ENCODE peak calls at places on chromosomes 11 and 22, in five cellular contexts. One of them, this sample, is unnamed.

GRCh38 chr11:68312780-68313573 is 586 bp downstream of the LRP5 start:
- DNase-seq in hepatocyte: peak
- DNase-seq in OCI-LY7: no peak
- DNase-seq in PC-3: peak
- DNase-seq in neural progenitor cell: peak
- DNase-seq in this sample: peak

GRCh38 chr22:29524440-29525191 is 28.9 kb downstream of the THOC5 start:
- DNase-seq in OCI-LY7: peak
- DNase-seq in neural progenitor cell: peak
- DNase-seq in hepatocyte: peak
- DNase-seq in PC-3: peak
- DNase-seq in this sample: peak

GRCh38 chr11:79287952-79288351 is 152.9 kb downstream of the TENM4 start:
- DNase-seq in neural progenitor cell: no peak
- DNase-seq in hepatocyte: no peak
- DNase-seq in OCI-LY7: no peak
- DNase-seq in PC-3: no peak
- DNase-seq in this sample: no peak

GRCh38 chr11:105767945-105768344 is 158.1 kb downstream of the GRIA4 start:
- DNase-seq in neural progenitor cell: no peak
- DNase-seq in OCI-LY7: no peak
- DNase-seq in PC-3: no peak
- DNase-seq in hepatocyte: no peak
- DNase-seq in this sample: no peak

GRCh38 chr11:88300888-88301477 is 36.6 kb downstream of the CTSC start:
- DNase-seq in hepatocyte: no peak
- DNase-seq in OCI-LY7: no peak
- DNase-seq in neural progenitor cell: peak
- DNase-seq in PC-3: no peak
- DNase-seq in this sample: no peak

GRCh38 chr11:83284501-83285051 is 1.6 kb downstream of the CCDC90B start:
- DNase-seq in PC-3: no peak
- DNase-seq in hepatocyte: no peak
- DNase-seq in OCI-LY7: no peak
- DNase-seq in neural progenitor cell: no peak
- DNase-seq in this sample: no peak

GRCh38 chr22:40764743-40765441 is 54.3 kb downstream of the SLC25A17 start:
- DNase-seq in hepatocyte: no peak
- DNase-seq in neural progenitor cell: no peak
- DNase-seq in OCI-LY7: peak
- DNase-seq in PC-3: no peak
- DNase-seq in this sample: no peak

GRCh38 chr22:31945971-31946680 is 1.8 kb downstream of the YWHAH start:
- DNase-seq in hepatocyte: peak
- DNase-seq in OCI-LY7: peak
- DNase-seq in neural progenitor cell: peak
- DNase-seq in PC-3: no peak
- DNase-seq in this sample: no peak

GRCh38 chr22:32103648-32104326 is 55.3 kb downstream of the C22orf42 start:
- DNase-seq in PC-3: peak
- DNase-seq in OCI-LY7: peak
- DNase-seq in neural progenitor cell: no peak
- DNase-seq in hepatocyte: no peak
- DNase-seq in this sample: no peak

GRCh38 chr11:127034973-127035372 is 34.4 kb upstream of the KIRREL3 start:
- DNase-seq in hepatocyte: no peak
- DNase-seq in OCI-LY7: no peak
- DNase-seq in neural progenitor cell: no peak
- DNase-seq in PC-3: no peak
- DNase-seq in this sample: no peak

GRCh38 chr11:124669193-124669592 is 4.3 kb downstream of the SIAE start:
- DNase-seq in OCI-LY7: peak
- DNase-seq in PC-3: peak
- DNase-seq in hepatocyte: peak
- DNase-seq in neural progenitor cell: peak
- DNase-seq in this sample: peak

GRCh38 chr11:720642-721346 is 14.8 kb downstream of the EPS8L2 start:
- DNase-seq in OCI-LY7: peak
- DNase-seq in hepatocyte: peak
- DNase-seq in neural progenitor cell: peak
- DNase-seq in PC-3: peak
- DNase-seq in this sample: no peak

GRCh38 chr11:45155058-45155551 is 8.7 kb downstream of the PRDM11 start:
- DNase-seq in PC-3: no peak
- DNase-seq in hepatocyte: no peak
- DNase-seq in OCI-LY7: no peak
- DNase-seq in neural progenitor cell: no peak
- DNase-seq in this sample: no peak

GRCh38 chr22:19553201-19553600 is 29.0 kb upstream of the CLDN5 start:
- DNase-seq in PC-3: no peak
- DNase-seq in hepatocyte: no peak
- DNase-seq in neural progenitor cell: no peak
- DNase-seq in OCI-LY7: no peak
- DNase-seq in this sample: no peak

GRCh38 chr11:73404048-73404447 is 27.8 kb downstream of the RELT start:
- DNase-seq in OCI-LY7: no peak
- DNase-seq in hepatocyte: peak
- DNase-seq in PC-3: peak
- DNase-seq in neural progenitor cell: peak
- DNase-seq in this sample: no peak

GRCh38 chr11:118998388-118998717 is 415 bp downstream of the CENATAC start:
- DNase-seq in PC-3: peak
- DNase-seq in hepatocyte: no peak
- DNase-seq in OCI-LY7: no peak
- DNase-seq in neural progenitor cell: no peak
- DNase-seq in this sample: no peak

GRCh38 chr22:26922804-26923203 is 265.4 kb downstream of the MIAT start:
- DNase-seq in hepatocyte: peak
- DNase-seq in neural progenitor cell: peak
- DNase-seq in PC-3: no peak
- DNase-seq in OCI-LY7: peak
- DNase-seq in this sample: no peak

GRCh38 chr11:113339909-113340569 is 25.7 kb downstream of the TTC12 start:
- DNase-seq in PC-3: no peak
- DNase-seq in OCI-LY7: no peak
- DNase-seq in hepatocyte: no peak
- DNase-seq in neural progenitor cell: no peak
- DNase-seq in this sample: no peak

GRCh38 chr22:32339190-32340012 is 18.3 kb upstream of the RFPL3 start:
- DNase-seq in PC-3: no peak
- DNase-seq in neural progenitor cell: no peak
- DNase-seq in hepatocyte: no peak
- DNase-seq in OCI-LY7: no peak
- DNase-seq in this sample: no peak

GRCh38 chr22:32587449-32587848 is 112.8 kb downstream of the FBXO7 start:
- DNase-seq in PC-3: peak
- DNase-seq in hepatocyte: peak
- DNase-seq in OCI-LY7: no peak
- DNase-seq in neural progenitor cell: no peak
- DNase-seq in this sample: no peak

GRCh38 chr11:96293583-96293982 is 49.4 kb downstream of the MAML2 start:
- DNase-seq in neural progenitor cell: no peak
- DNase-seq in PC-3: no peak
- DNase-seq in OCI-LY7: no peak
- DNase-seq in hepatocyte: no peak
- DNase-seq in this sample: no peak

GRCh38 chr11:80632691-80633090 is 1191.9 kb upstream of the TENM4 start:
- DNase-seq in PC-3: no peak
- DNase-seq in OCI-LY7: no peak
- DNase-seq in hepatocyte: peak
- DNase-seq in neural progenitor cell: no peak
- DNase-seq in this sample: no peak

GRCh38 chr11:1528710-1529109 is 42.1 kb upstream of the MOB2 start:
- DNase-seq in hepatocyte: no peak
- DNase-seq in neural progenitor cell: no peak
- DNase-seq in OCI-LY7: no peak
- DNase-seq in PC-3: no peak
- DNase-seq in this sample: no peak

GRCh38 chr11:22192289-22192641 is 620 bp upstream of the ANO5 start:
- DNase-seq in OCI-LY7: no peak
- DNase-seq in hepatocyte: peak
- DNase-seq in PC-3: no peak
- DNase-seq in neural progenitor cell: peak
- DNase-seq in this sample: peak

GRCh38 chr11:4699697-4700435 is 2.2 kb upstream of the OR51E2 start:
- DNase-seq in PC-3: no peak
- DNase-seq in neural progenitor cell: no peak
- DNase-seq in OCI-LY7: no peak
- DNase-seq in hepatocyte: no peak
- DNase-seq in this sample: peak

GRCh38 chr11:65189191-65189590 is 7.5 kb downstream of the CAPN1 start:
- DNase-seq in PC-3: no peak
- DNase-seq in neural progenitor cell: no peak
- DNase-seq in OCI-LY7: no peak
- DNase-seq in hepatocyte: no peak
- DNase-seq in this sample: no peak

GRCh38 chr11:111302298-111302697 is 4.0 kb downstream of the POU2AF3 start:
- DNase-seq in hepatocyte: no peak
- DNase-seq in neural progenitor cell: no peak
- DNase-seq in PC-3: no peak
- DNase-seq in OCI-LY7: peak
- DNase-seq in this sample: no peak

GRCh38 chr11:113341388-113342165 is 27.2 kb downstream of the TTC12 start:
- DNase-seq in OCI-LY7: no peak
- DNase-seq in neural progenitor cell: no peak
- DNase-seq in PC-3: no peak
- DNase-seq in hepatocyte: no peak
- DNase-seq in this sample: no peak

GRCh38 chr22:21734540-21735197 is 925 bp downstream of the YPEL1 start:
- DNase-seq in hepatocyte: no peak
- DNase-seq in PC-3: no peak
- DNase-seq in OCI-LY7: peak
- DNase-seq in neural progenitor cell: peak
- DNase-seq in this sample: peak

GRCh38 chr22:23140385-23140784 is 1.4 kb downstream of the RSPH14 start:
- DNase-seq in OCI-LY7: no peak
- DNase-seq in PC-3: no peak
- DNase-seq in hepatocyte: no peak
- DNase-seq in neural progenitor cell: no peak
- DNase-seq in this sample: peak

GRCh38 chr22:23144926-23145906 is at the start of gene RAB36:
- DNase-seq in PC-3: peak
- DNase-seq in OCI-LY7: peak
- DNase-seq in neural progenitor cell: peak
- DNase-seq in hepatocyte: peak
- DNase-seq in this sample: peak

GRCh38 chr22:23142546-23143105 is 836 bp upstream of the RSPH14 start:
- DNase-seq in neural progenitor cell: no peak
- DNase-seq in hepatocyte: no peak
- DNase-seq in OCI-LY7: no peak
- DNase-seq in PC-3: no peak
- DNase-seq in this sample: no peak

GRCh38 chr22:23144432-23144831 is 845 bp upstream of the RAB36 start:
- DNase-seq in PC-3: no peak
- DNase-seq in neural progenitor cell: no peak
- DNase-seq in hepatocyte: no peak
- DNase-seq in OCI-LY7: no peak
- DNase-seq in this sample: no peak

DNA sequence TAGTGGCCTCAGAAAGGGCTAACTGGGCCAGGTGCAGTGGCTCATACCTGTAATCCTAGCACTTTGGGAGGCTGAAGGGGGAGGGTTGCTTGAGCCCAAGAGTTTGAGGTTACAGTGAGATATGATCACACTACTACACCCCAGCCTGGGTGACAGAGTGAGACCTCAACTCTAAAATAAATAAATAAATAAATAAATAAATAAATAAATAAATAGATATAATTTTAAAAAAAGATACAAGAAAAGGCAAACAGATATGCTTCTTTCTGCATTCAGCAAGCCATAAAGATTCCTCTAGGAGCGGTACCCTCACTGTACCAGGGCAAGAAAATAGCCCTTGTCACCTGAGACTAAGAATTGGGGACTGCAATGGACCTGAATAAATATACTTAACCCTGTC is 1.3 kb upstream of the RSPH14 start:
- DNase-seq in hepatocyte: no peak
- DNase-seq in neural progenitor cell: no peak
- DNase-seq in OCI-LY7: no peak
- DNase-seq in PC-3: no peak
- DNase-seq in this sample: no peak
- H2AFZ ChIP-seq in hepatocyte: no peak
- H2AFZ ChIP-seq in neural progenitor cell: no peak
- H2AFZ ChIP-seq in OCI-LY7: no peak
- H2AFZ ChIP-seq in PC-3: no peak
- H2AFZ ChIP-seq in this sample: no peak

DNA sequence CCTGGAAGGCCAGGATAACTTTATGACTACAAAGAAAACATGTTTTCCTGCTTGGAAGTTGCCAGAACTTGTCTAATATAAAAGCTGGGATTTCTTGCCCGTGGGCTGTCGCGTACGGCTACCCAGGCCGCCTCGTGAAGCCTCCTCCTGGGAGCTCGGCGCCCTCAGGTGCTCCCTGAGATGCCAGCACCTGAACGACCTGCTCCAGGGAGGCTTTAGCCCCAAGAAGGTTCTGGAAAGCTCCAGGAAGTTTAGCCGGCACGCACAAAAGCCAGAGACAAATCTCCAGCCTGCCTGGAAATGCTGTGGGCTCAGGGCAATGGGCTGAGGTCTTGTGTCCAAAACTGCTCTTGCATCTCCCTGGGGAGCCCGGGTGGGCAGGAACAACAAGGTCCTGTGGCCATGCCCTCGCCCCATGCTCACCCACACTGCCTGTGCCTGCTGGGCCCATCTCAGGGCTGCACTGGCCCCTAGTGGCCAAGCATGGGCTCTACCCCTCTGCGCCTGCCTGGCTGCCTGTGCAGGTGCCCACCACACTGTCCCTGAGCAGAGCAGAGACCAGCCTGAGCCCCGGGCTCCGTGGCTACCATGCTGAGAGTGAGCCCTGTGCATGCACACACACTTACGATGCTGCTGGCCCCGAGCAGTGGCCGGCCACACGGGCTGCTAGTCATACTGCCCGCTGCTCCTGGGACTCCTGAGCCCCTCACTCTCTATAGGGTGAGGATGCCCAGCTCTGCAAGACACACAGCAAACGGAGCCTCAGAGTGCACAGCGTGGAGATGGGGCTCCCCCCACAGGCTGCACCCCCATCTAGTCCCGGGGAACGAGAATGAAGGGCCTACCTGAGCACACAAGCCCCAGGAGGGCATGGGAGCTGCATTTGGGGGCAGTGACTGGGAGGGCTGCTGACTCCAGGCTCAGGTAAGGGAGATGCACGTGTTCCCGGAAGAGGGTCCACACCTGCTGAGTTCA is 4.9 kb upstream of the CELSR1 start:
- DNase-seq in OCI-LY7: peak
- DNase-seq in PC-3: peak
- DNase-seq in hepatocyte: peak
- DNase-seq in neural progenitor cell: peak
- DNase-seq in this sample: peak
- H3K4me2 ChIP-seq in OCI-LY7: no peak
- H3K4me2 ChIP-seq in PC-3: peak
- H3K4me2 ChIP-seq in hepatocyte: no peak
- H3K4me2 ChIP-seq in neural progenitor cell: no peak
- H3K4me2 ChIP-seq in this sample: no peak

GRCh38 chr11:35138606-35138948 is 394 bp upstream of the CD44 start:
- DNase-seq in hepatocyte: no peak
- DNase-seq in neural progenitor cell: no peak
- DNase-seq in PC-3: no peak
- DNase-seq in OCI-LY7: no peak
- DNase-seq in this sample: no peak
- TF ChIP-seq EZH2phosphoT487 in hepatocyte: no peak
- TF ChIP-seq EZH2phosphoT487 in neural progenitor cell: no peak
- TF ChIP-seq EZH2phosphoT487 in PC-3: no peak
- TF ChIP-seq EZH2phosphoT487 in OCI-LY7: no peak
- TF ChIP-seq EZH2phosphoT487 in this sample: no peak

GRCh38 chr11:107570015-107570414 is 4.5 kb upstream of the ALKBH8 start:
- DNase-seq in OCI-LY7: no peak
- DNase-seq in neural progenitor cell: no peak
- DNase-seq in hepatocyte: no peak
- DNase-seq in PC-3: no peak
- DNase-seq in this sample: no peak
- H2AFZ ChIP-seq in OCI-LY7: no peak
- H2AFZ ChIP-seq in neural progenitor cell: peak
- H2AFZ ChIP-seq in hepatocyte: no peak
- H2AFZ ChIP-seq in PC-3: no peak
- H2AFZ ChIP-seq in this sample: no peak

This sample was measured in MM.1S.